ENCODE peak calls at places on chromosomes 2 and 18, in seven cellular contexts. V is smooth muscle cell of the brain vasculature, X is AG20443, P is activated T-cell treated with anti-CD3 and anti-CD28 coated beads for 4 hours, M is HS-27A, J is testis, I is Kasumi-1. Z is an unnamed sample.
A peak's percentile ranks its signal among the peaks of the same experiment; 100 is the strongest.

GRCh38 chr2:8380026-8380425 is 301.8 kb upstream of the ID2 start:
- DNase-seq in P (no peak), X (no peak), V (no peak), M (no peak), J (no peak), I (peak; percentile 93), Z (no peak)

GRCh38 chr2:54863660-54864059 is 140.2 kb downstream of the EML6 start:
- DNase-seq in X (no peak), J (no peak), V (no peak), M (no peak), I (no peak), P (no peak), Z (no peak)

GRCh38 chr18:52376104-52376503 is 36.1 kb downstream of the DCC start:
- DNase-seq in V (no peak), M (no peak), X (no peak), J (no peak), I (no peak), P (no peak), Z (no peak)

GRCh38 chr2:114543106-114543806 is 100.8 kb downstream of the DPP10 start:
- DNase-seq in P (no peak), X (peak; percentile 14), V (no peak), J (peak; percentile 70), M (no peak), I (no peak), Z (no peak)

GRCh38 chr2:204019572-204020501 is 83.3 kb downstream of the ICOS start:
- DNase-seq in V (no peak), X (peak; percentile 25), J (no peak), P (no peak), I (no peak), M (no peak), Z (no peak)

GRCh38 chr2:11784747-11785610 is 38.5 kb downstream of the LPIN1 start:
- DNase-seq in J (peak; percentile 76), M (no peak), V (no peak), I (peak; percentile 24), P (peak; percentile 20), X (peak; percentile 85), Z (no peak)

GRCh38 chr18:43893001-43893637 is 615.8 kb upstream of the SYT4 start:
- DNase-seq in I (no peak), V (no peak), P (no peak), M (peak; percentile 69), J (no peak), X (peak; percentile 69), Z (no peak)

GRCh38 chr2:45578056-45578843 is 32.8 kb downstream of the SRBD1 start:
- DNase-seq in J (no peak), V (no peak), P (no peak), X (peak; percentile 35), I (peak; percentile 65), M (no peak), Z (no peak)

GRCh38 chr2:15799432-15799827 is 140.9 kb upstream of the MYCN start:
- DNase-seq in X (no peak), P (no peak), M (no peak), I (no peak), V (no peak), J (no peak), Z (no peak)

GRCh38 chr18:78069784-78070664 is 820.4 kb downstream of the GALR1 start:
- DNase-seq in M (no peak), V (no peak), X (no peak), I (no peak), P (no peak), J (peak; percentile 35), Z (no peak)

GRCh38 chr2:224754129-224754528 is 38.0 kb upstream of the CCDC195 start:
- DNase-seq in I (no peak), V (no peak), J (no peak), P (no peak), X (peak; percentile 87), M (peak; percentile 2), Z (no peak)

GRCh38 chr2:45992021-45992745 is 305.0 kb upstream of the EPAS1 start:
- DNase-seq in M (peak; percentile 83), P (no peak), I (no peak), X (peak; percentile 90), V (no peak), J (no peak), Z (no peak)

GRCh38 chr18:9506046-9506792 is 30.9 kb downstream of the RALBP1 start:
- DNase-seq in M (no peak), J (no peak), P (no peak), I (no peak), X (no peak), V (peak; percentile 64), Z (no peak)